ENCODE peak calls at places on chromosomes 16 and 17, in four cellular contexts. F, A, P and X are unnamed samples. For H3K36me3, the result is how much of the 10 kb centered on the place peaks cover.

GRCh38 chr17:47338026-47338425 is 14.3 kb downstream of the EFCAB13 start:
- DNase-seq in P (no peak), F (no peak), A (no peak), X (no peak)

GRCh38 chr16:21262779-21263639 is 15.1 kb downstream of the CRYM start:
- DNase-seq in P (no peak), A (no peak), F (no peak), X (no peak)

GRCh38 chr16:841455-842060 is 41.0 kb upstream of the GNG13 start:
- DNase-seq in A (peak), F (no peak), P (no peak), X (no peak)

GRCh38 chr17:57732062-57732461 is 13.0 kb downstream of the CCDC182 start:
- DNase-seq in F (no peak), P (no peak), A (no peak), X (no peak)

GRCh38 chr17:81703747-81704654 is 834 bp downstream of the MRPL12 start:
- DNase-seq in F (no peak), A (no peak), P (no peak), X (no peak)

GRCh38 chr16:29962344-29962994 is 590 bp downstream of the TMEM219 start:
- DNase-seq in F (peak), P (no peak), A (no peak), X (no peak)

GRCh38 chr17:33516645-33517044 is 223.6 kb upstream of the ASIC2 start:
- DNase-seq in P (no peak), F (no peak), A (no peak), X (no peak)

GRCh38 chr17:77204531-77204930 is 63.8 kb downstream of the SEC14L1 start:
- DNase-seq in A (no peak), F (no peak), P (no peak), X (no peak)

GRCh38 chr16:84416407-84417321 is 48.3 kb downstream of the ATP2C2 start:
- DNase-seq in F (no peak), P (no peak), A (no peak), X (no peak)

GRCh38 chr17:4903051-4903818 is at the start of gene CHRNE:
- DNase-seq in F (peak), A (peak), P (peak), X (peak)

GRCh38 chr17:81964081-81964849 is 3.3 kb upstream of the NOTUM start:
- DNase-seq in P (no peak), A (no peak), F (no peak), X (no peak)

GRCh38 chr16:4327782-4328579 is 12.1 kb downstream of the GLIS2 start:
- DNase-seq in F (peak), A (peak), P (peak), X (peak)

GRCh38 chr16:30557397-30557949 is 701 bp downstream of the ZNF764 start:
- DNase-seq in F (no peak), P (no peak), A (no peak), X (no peak)

GRCh38 chr16:31414706-31415105 is 13.5 kb downstream of the COX6A2 start:
- DNase-seq in A (no peak), F (no peak), P (no peak), X (no peak)

GRCh38 chr17:78247304-78247703 is 15.9 kb downstream of the TMEM235 start:
- DNase-seq in F (no peak), P (no peak), A (no peak), X (no peak)

GRCh38 chr16:52068447-52069074 is 478.4 kb downstream of the TOX3 start:
- DNase-seq in A (no peak), F (no peak), P (no peak), X (no peak)

GRCh38 chr16:86894925-86895324 is 316.6 kb downstream of the FOXL1 start:
- DNase-seq in A (no peak), P (no peak), F (no peak), X (no peak)

GRCh38 chr17:77516902-77517301 is 376.1 kb downstream of the SEC14L1 start:
- DNase-seq in F (no peak), P (no peak), A (no peak), X (peak)

GRCh38 chr17:19331553-19332245 is 30.8 kb downstream of the B9D1 start:
- DNase-seq in P (no peak), A (peak), F (no peak), X (no peak)

GRCh38 chr17:66255527-66255971 is 26.3 kb upstream of the APOH start:
- DNase-seq in P (no peak), F (no peak), A (no peak), X (no peak)

GRCh38 chr16:20396846-20397467 is 7.6 kb downstream of the PDILT start:
- DNase-seq in P (no peak), F (no peak), A (no peak), X (no peak)

GRCh38 chr16:12500771-12501170 is 302.9 kb downstream of the CPPED1 start:
- DNase-seq in P (peak), A (peak), F (peak), X (peak)

GRCh38 chr16:58392215-58393137 is at the start of gene GINS3:
- DNase-seq in F (peak), A (peak), P (peak), X (peak)

GRCh38 chr16:1794908-1795666 is 1.6 kb upstream of the IGFALS start:
- DNase-seq in P (peak), A (no peak), F (no peak), X (no peak)

GRCh38 chr16:67709050-67709449 is 10.1 kb downstream of the GFOD2 start:
- DNase-seq in A (no peak), P (no peak), F (no peak), X (no peak)

GRCh38 chr16:30977502-30977901 is 7.5 kb upstream of the HSD3B7 start:
- DNase-seq in A (no peak), F (no peak), P (no peak), X (no peak)

GRCh38 chr16:9079430-9079812 is 12.0 kb upstream of the HAPSTR1 start:
- DNase-seq in P (no peak), F (no peak), A (no peak), X (no peak)

GRCh38 chr17:72429066-72429638 is 308.3 kb downstream of the SOX9 start:
- DNase-seq in A (no peak), P (no peak), F (no peak), X (no peak)

GRCh38 chr17:56876766-56877179 is 37.1 kb downstream of the TRIM25 start:
- DNase-seq in F (no peak), A (no peak), P (no peak), X (no peak)

GRCh38 chr17:78779848-78780247 is 2.2 kb downstream of the CYTH1 start:
- DNase-seq in P (no peak), F (no peak), A (no peak), X (peak)

GRCh38 chr17:3738562-3739295 is 15.0 kb downstream of the HASPIN start:
- DNase-seq in F (no peak), A (peak), P (peak), X (no peak)

GRCh38 chr17:75078097-75079022 is 9.4 kb upstream of the SLC16A5 start:
- DNase-seq in F (no peak), A (peak), P (peak), X (peak)

DNA sequence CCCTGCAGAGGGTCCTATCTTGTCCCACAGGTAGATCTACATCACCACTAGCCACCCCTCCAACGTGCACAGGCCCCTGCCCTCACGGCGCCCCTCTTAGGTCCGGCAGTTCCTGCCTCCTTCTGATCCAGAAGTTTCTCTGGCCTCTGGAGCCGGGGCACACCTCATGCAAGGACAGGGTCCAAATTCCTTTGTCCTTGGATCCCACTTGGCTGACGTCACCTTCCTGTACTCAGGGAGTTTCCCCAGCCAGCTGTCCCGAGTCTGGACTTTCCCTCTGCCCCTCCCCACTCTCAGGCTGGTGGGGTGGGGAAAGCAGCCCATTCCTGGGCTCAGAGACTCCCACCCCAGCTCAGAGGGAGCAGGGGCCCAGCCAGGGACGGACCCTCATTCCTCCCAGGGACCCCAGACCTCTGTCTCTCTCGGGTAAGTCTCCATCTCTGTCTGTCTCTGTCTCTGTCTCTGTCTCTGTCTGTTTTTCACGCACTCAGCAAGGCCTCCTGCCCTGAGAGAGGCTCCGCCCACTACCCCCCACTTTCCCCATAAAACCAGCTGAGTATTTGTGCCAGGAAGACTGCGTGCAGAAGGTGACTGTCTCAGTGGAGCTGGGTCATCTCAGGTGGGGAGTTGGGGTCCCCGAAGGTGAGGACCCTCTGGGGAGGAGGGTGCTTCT is at the start of gene IL32:
- DNase-seq in F (peak), A (no peak), P (no peak), X (no peak)
- H3K4me3 ChIP-seq in F (peak), A (peak), P (peak), X (no peak)

GRCh38 chr16:17131351-17131750 is 339.4 kb downstream of the XYLT1 start:
- DNase-seq in A (no peak), F (no peak), P (no peak), X (no peak)
- H3K36me3 ChIP-seq in A (under half), F (under half), P (under half), X (under half)

GRCh38 chr17:41367426-41368075 is 2.1 kb downstream of the KRT33B start:
- DNase-seq in P (no peak), A (no peak), F (no peak), X (no peak)
- H3K4me3 ChIP-seq in P (no peak), A (no peak), F (no peak), X (no peak)

GRCh38 chr16:89693931-89694783 is 7.3 kb downstream of the SPATA2L start:
- DNase-seq in A (no peak), P (peak), F (no peak), X (peak)

GRCh38 chr16:89695086-89695874 is 6.2 kb downstream of the SPATA2L start:
- DNase-seq in A (peak), P (peak), F (no peak), X (peak)

GRCh38 chr16:89691986-89692569 is 5.6 kb downstream of the CDK10 start:
- DNase-seq in P (no peak), A (no peak), F (no peak), X (no peak)

GRCh38 chr16:89691231-89691985 is 4.9 kb downstream of the CDK10 start:
- DNase-seq in A (peak), F (no peak), P (no peak), X (no peak)

DNA sequence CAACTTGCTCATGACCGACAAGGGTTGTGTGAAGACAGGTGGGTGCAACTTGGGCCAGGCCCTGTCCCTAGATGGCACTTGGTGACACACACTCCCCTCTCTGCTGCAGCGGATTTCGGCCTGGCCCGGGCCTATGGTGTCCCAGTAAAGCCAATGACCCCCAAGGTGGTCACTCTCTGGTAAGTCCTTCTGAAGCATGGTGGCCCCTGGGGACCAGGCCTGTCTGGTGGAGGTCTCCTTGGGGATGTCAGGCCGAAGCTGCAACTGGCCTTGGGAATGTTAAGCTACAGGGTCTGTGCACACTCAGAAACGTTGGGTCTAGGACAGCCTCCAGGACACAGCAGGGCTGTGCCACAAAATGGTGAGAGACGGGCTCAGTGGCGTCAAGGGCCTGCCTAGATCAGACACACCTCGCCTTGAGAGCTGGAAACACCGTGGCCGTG is 6.8 kb downstream of the CDK10 start:
- DNase-seq in F (no peak), A (no peak), P (no peak), X (no peak)
- H3K36me3 ChIP-seq in F (under half), A (half or more), P (half or more), X (under half)